ENCODE peak calls at places on chromosomes 2 and 18, in four cellular contexts. Q is SK-N-SH, I is stomach, E is K562. M is an unnamed sample.

GRCh38 chr18:31376477-31376876 is at the start of gene DSG4:
- DNase-seq in Q (no peak), I (no peak), E (no peak), M (no peak)

GRCh38 chr2:233185320-233185719 is 66.2 kb upstream of the ATG16L1 start:
- DNase-seq in Q (no peak), I (no peak), E (no peak), M (no peak)

GRCh38 chr18:9946831-9947230 is 33.0 kb downstream of the VAPA start:
- DNase-seq in Q (no peak), I (no peak), E (no peak), M (no peak)

GRCh38 chr2:195555971-195556370 is 101.1 kb upstream of the SLC39A10 start:
- DNase-seq in Q (no peak), I (no peak), E (no peak), M (no peak)

GRCh38 chr2:239792649-239793010 is 232.5 kb downstream of the NDUFA10 start:
- DNase-seq in Q (no peak), I (peak), E (no peak), M (no peak)

GRCh38 chr2:239738159-239738558 is 287.0 kb downstream of the NDUFA10 start:
- DNase-seq in Q (no peak), I (no peak), E (no peak), M (no peak)

GRCh38 chr2:161166538-161167409 is 6.5 kb downstream of the TANK start:
- DNase-seq in Q (no peak), I (no peak), E (no peak), M (no peak)

GRCh38 chr2:11344342-11344955 is at the start of gene ROCK2:
- DNase-seq in Q (peak), I (peak), E (peak), M (peak)

GRCh38 chr18:28963481-28963880 is 786.6 kb upstream of the CDH2 start:
- DNase-seq in Q (no peak), I (no peak), E (no peak), M (no peak)

GRCh38 chr2:224442092-224442999 is 40.4 kb upstream of the FAM124B start:
- DNase-seq in Q (peak), I (no peak), E (no peak), M (no peak)

GRCh38 chr2:20415511-20415918 is 31.4 kb upstream of the RHOB start:
- DNase-seq in Q (no peak), I (no peak), E (no peak), M (peak)

GRCh38 chr2:233824373-233824772 is 30.0 kb downstream of the HJURP start:
- DNase-seq in Q (no peak), I (no peak), E (no peak), M (peak)

GRCh38 chr18:79410731-79411613 is 15.2 kb downstream of the NFATC1 start:
- DNase-seq in Q (no peak), I (no peak), E (no peak), M (no peak)

GRCh38 chr2:127105656-127106456 is 1.1 kb downstream of the BIN1 start:
- DNase-seq in Q (peak), I (no peak), E (no peak), M (peak)
- TF ChIP-seq POLR2AphosphoS5 in Q (no peak), I (no peak), E (no peak), M (no peak)

GRCh38 chr2:61536723-61537581 is 1.2 kb downstream of the XPO1 start:
- DNase-seq in Q (peak), I (peak), E (peak), M (peak)
- TF ChIP-seq EP300 in Q (no peak), I (no peak), E (no peak), M (no peak)

GRCh38 chr2:73385486-73386341 is at the start of gene ALMS1:
- DNase-seq in Q (peak), I (peak), E (peak), M (peak)
- TF ChIP-seq POLR2AphosphoS5 in Q (peak), I (peak), E (peak), M (no peak)

DNA sequence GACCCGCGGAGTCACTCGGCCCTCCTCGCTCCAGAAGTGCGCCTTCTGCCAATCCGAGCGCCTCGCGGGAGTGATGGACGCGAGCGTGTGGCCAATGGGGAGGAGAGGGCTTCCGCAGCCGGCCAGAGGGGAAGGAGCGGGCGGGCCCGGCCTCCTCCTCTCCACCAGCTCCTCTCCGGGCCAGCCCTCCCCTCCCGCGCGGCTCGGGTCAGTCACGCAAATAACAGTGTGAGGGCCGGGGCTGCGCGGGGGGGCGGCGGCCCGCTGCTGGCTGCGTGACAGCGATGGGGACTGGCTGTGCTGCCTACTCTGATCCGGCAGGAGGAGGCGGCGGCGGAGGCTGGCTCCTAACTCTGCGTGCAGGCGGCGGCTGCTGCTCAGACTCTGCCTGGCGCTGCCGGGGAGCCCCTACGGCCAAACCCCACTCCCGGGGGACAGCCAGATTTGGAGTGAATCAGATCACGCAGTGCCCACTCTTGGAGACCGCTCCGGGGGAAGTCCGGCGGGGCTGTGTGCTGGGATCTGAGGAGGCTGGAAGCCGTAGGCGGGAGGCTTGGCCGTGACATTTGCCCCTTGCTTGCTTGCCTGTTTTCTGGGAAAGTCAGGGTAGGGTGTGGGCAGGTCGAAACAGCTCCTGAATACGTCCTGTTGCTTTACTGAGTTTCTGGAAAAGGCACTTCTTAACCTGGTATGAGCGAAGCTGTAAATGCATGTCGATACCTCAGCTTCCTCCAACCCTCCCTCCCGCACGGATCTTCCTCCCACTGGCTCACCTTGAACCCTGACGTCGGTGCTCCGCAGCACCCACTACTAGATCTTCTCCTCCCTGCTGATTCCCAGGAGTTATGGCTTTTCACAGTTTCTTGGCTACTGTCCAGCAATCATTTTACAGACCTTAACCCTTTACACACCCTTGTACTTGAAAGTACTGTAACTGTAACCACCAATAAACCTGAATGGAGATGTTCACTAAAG is 97.9 kb upstream of the SERTAD2 start:
- DNase-seq in Q (peak), I (peak), E (peak), M (peak)
- TF ChIP-seq EP300 in Q (no peak), I (no peak), E (no peak), M (peak)

GRCh38 chr18:23971656-23972230 is 42.8 kb upstream of the TTC39C start:
- DNase-seq in Q (no peak), I (no peak), E (no peak), M (no peak)
- TF ChIP-seq POLR2AphosphoS5 in Q (no peak), I (no peak), E (no peak), M (no peak)

DNA sequence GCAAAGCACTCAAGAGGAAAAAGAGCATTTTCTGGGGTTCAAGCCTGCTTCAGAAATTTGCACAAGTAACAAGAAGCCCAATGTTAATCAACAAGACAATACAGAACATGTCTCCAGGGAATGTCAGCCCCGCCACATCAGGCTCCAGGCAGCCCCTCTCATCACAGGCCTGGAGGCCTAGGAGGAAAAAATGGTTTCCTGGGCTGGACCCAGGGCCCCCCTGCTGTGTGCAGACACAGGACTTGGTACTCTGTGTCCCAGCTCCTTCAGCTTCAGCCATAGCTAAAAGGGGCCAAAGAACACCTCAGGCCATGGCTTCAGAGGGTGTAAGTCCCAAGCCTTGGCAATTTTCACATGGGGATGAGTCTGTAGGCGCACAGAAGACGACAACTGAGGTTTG is 802.9 kb upstream of the KLHL29 start:
- DNase-seq in Q (no peak), I (no peak), E (no peak), M (no peak)
- TF ChIP-seq EP300 in Q (no peak), I (no peak), E (no peak), M (no peak)

GRCh38 chr2:72888438-72889202 is 1.4 kb downstream of the SPR start:
- DNase-seq in Q (no peak), I (no peak), E (no peak), M (no peak)

GRCh38 chr2:72887836-72888437 is 729 bp downstream of the SPR start:
- DNase-seq in Q (peak), I (peak), E (peak), M (peak)

GRCh38 chr2:72889991-72890390 is 2.8 kb downstream of the SPR start:
- DNase-seq in Q (no peak), I (no peak), E (no peak), M (no peak)

GRCh38 chr2:72886505-72887031 is 640 bp upstream of the SPR start:
- DNase-seq in Q (no peak), I (no peak), E (no peak), M (no peak)

GRCh38 chr2:72887032-72887835 is at the start of gene SPR:
- DNase-seq in Q (peak), I (peak), E (peak), M (peak)
- TF ChIP-seq POLR2AphosphoS5 in Q (no peak), I (peak), E (no peak), M (no peak)

M was measured in sigmoid colon.